ENCODE peak calls at places on chromosome 20, in four cellular contexts. G, U, V and Y are unnamed samples.

GRCh38 chr20:17761612-17762011 is 61.8 kb downstream of the BANF2 start:
- DNase-seq in V (no peak), G (no peak), U (peak; percentile 66), Y (no peak)

GRCh38 chr20:4195499-4195898 is 180.1 kb upstream of the RNF24 start:
- DNase-seq in U (peak; percentile 60), G (no peak), V (no peak), Y (no peak)

GRCh38 chr20:46388201-46388836 is 18.1 kb downstream of the ELMO2 start:
- DNase-seq in U (no peak), G (no peak), V (no peak), Y (no peak)

GRCh38 chr20:34753706-34754461 is 49.7 kb downstream of the TP53INP2 start:
- DNase-seq in U (peak; percentile 19), G (no peak), V (no peak), Y (no peak)

GRCh38 chr20:25017257-25017803 is 24.8 kb upstream of the APMAP start:
- DNase-seq in G (no peak), U (peak; percentile 70), V (no peak), Y (peak; percentile 68)

GRCh38 chr20:63847374-63848002 is 13.8 kb upstream of the ABHD16B start:
- DNase-seq in G (no peak), V (peak; percentile 80), U (peak; percentile 72), Y (peak; percentile 62)

GRCh38 chr20:57991211-57991841 is 237.1 kb downstream of the ANKRD60 start:
- DNase-seq in U (peak; percentile 63), G (no peak), V (no peak), Y (peak; percentile 93)

GRCh38 chr20:60718743-60719142 is 533.3 kb upstream of the CDH4 start:
- DNase-seq in U (peak; percentile 68), G (no peak), V (no peak), Y (no peak)

GRCh38 chr20:24783631-24784492 is 165.2 kb upstream of the CST7 start:
- DNase-seq in G (no peak), V (no peak), U (peak; percentile 60), Y (no peak)

GRCh38 chr20:37407117-37407566 is 61.2 kb downstream of the SRC start:
- DNase-seq in U (no peak), G (no peak), V (no peak), Y (no peak)

GRCh38 chr20:9617062-9617461 is 102.7 kb downstream of the LAMP5 start:
- DNase-seq in U (peak; percentile 67), G (peak; percentile 59), V (peak; percentile 44), Y (peak; percentile 58)

GRCh38 chr20:48102821-48103635 is 317.7 kb upstream of the SULF2 start:
- DNase-seq in G (no peak), U (no peak), V (no peak), Y (no peak)

GRCh38 chr20:22511943-22512910 is 72.1 kb downstream of the FOXA2 start:
- DNase-seq in U (no peak), V (no peak), G (no peak), Y (no peak)

GRCh38 chr20:52972965-52973819 is 1.0 kb downstream of the TSHZ2 start:
- DNase-seq in G (no peak), U (peak; percentile 37), V (peak; percentile 53), Y (peak; percentile 63)

GRCh38 chr20:22557403-22558276 is 26.7 kb downstream of the FOXA2 start:
- DNase-seq in V (no peak), U (no peak), G (no peak), Y (no peak)

GRCh38 chr20:48875914-48876240 is 45.6 kb upstream of the ARFGEF2 start:
- DNase-seq in V (no peak), G (no peak), U (no peak), Y (no peak)

GRCh38 chr20:49098136-49098535 is 52.0 kb downstream of the CSE1L start:
- DNase-seq in U (no peak), G (no peak), V (no peak), Y (no peak)

GRCh38 chr20:58852559-58853271 is at the start of gene GNAS:
- DNase-seq in U (peak; percentile 92), V (peak; percentile 53), G (no peak), Y (peak; percentile 86)

GRCh38 chr20:59165794-59166709 is 2.4 kb downstream of the ZNF831 start:
- DNase-seq in U (no peak), G (no peak), V (no peak), Y (no peak)

GRCh38 chr20:64214952-64215351 is 40.6 kb upstream of the PCMTD2 start:
- DNase-seq in G (no peak), V (no peak), U (no peak), Y (no peak)

GRCh38 chr20:45685896-45686295 is 15.9 kb upstream of the WFDC11 start:
- DNase-seq in V (no peak), G (no peak), U (peak; percentile 73), Y (peak; percentile 68)

GRCh38 chr20:17541996-17542395 is 10.8 kb upstream of the BFSP1 start:
- DNase-seq in U (peak; percentile 77), V (no peak), G (no peak), Y (no peak)

GRCh38 chr20:17226410-17227198 is at the start of gene PCSK2:
- DNase-seq in U (peak; percentile 95), G (peak; percentile 61), V (peak; percentile 86), Y (peak; percentile 95)

GRCh38 chr20:61933481-61933950 is 132.2 kb downstream of the TAF4 start:
- DNase-seq in V (no peak), U (no peak), G (no peak), Y (no peak)

GRCh38 chr20:33477386-33478234 is 12.3 kb upstream of the CBFA2T2 start:
- DNase-seq in G (no peak), U (peak; percentile 42), V (no peak), Y (no peak)

GRCh38 chr20:43765933-43766332 is 39.1 kb upstream of the GTSF1L start:
- DNase-seq in U (no peak), G (no peak), V (no peak), Y (no peak)

GRCh38 chr20:44017211-44017610 is 102.6 kb downstream of the TOX2 start:
- DNase-seq in U (no peak), V (no peak), G (no peak), Y (no peak)

GRCh38 chr20:19740503-19740902 is 17.6 kb upstream of the RIN2 start:
- DNase-seq in G (no peak), V (no peak), U (no peak), Y (no peak)

GRCh38 chr20:35788796-35789195 is 17.0 kb downstream of the PHF20 start:
- DNase-seq in U (peak; percentile 63), G (no peak), V (no peak), Y (peak; percentile 55)

GRCh38 chr20:58148891-58149290 is 79.6 kb downstream of the ANKRD60 start:
- DNase-seq in G (no peak), V (no peak), U (no peak), Y (no peak)